ENCODE peak calls at places on chromosome 4, in five cellular contexts. I is KBM-7, J is MCF 10A, W is ovary, F is A172. X is an unnamed sample.
A peak's percentile ranks its signal among the peaks of the same experiment; 100 is the strongest.

GRCh38 chr4:81751531-81752291 is 280.0 kb upstream of the RASGEF1B start:
- DNase-seq in F (no peak), I (no peak), J (no peak), W (no peak), X (no peak)

GRCh38 chr4:15653430-15653829 is 1.7 kb downstream of the FBXL5 start:
- DNase-seq in I (no peak), W (no peak), J (no peak), F (peak; percentile 15), X (peak; percentile 11)

GRCh38 chr4:108834167-108834566 is 71.3 kb upstream of the ETNPPL start:
- DNase-seq in J (peak; percentile 83), I (no peak), F (peak; percentile 44), W (no peak), X (no peak)

GRCh38 chr4:169811476-169811875 is 53.7 kb upstream of the HPF1 start:
- DNase-seq in W (no peak), I (no peak), F (no peak), J (no peak), X (peak; percentile 66)

GRCh38 chr4:46908148-46908547 is 897 bp downstream of the COX7B2 start:
- DNase-seq in I (no peak), F (peak; percentile 9), J (no peak), W (no peak), X (no peak)

GRCh38 chr4:89410687-89411086 is 103.1 kb upstream of the GPRIN3 start:
- DNase-seq in W (no peak), F (peak; percentile 14), I (no peak), J (peak; percentile 9), X (no peak)

GRCh38 chr4:98510757-98511517 is 147.5 kb downstream of the TSPAN5 start:
- DNase-seq in J (peak; percentile 21), I (peak; percentile 46), F (no peak), W (no peak), X (no peak)

GRCh38 chr4:116726523-116726922 is 358.9 kb downstream of the TRAM1L1 start:
- DNase-seq in J (no peak), F (no peak), I (no peak), W (no peak), X (no peak)

GRCh38 chr4:6278801-6279197 is 9.1 kb downstream of the WFS1 start:
- DNase-seq in J (no peak), I (peak; percentile 89), F (peak; percentile 10), W (peak; percentile 76), X (peak; percentile 95)

GRCh38 chr4:152951348-152951747 is 15.2 kb downstream of the FHDC1 start:
- DNase-seq in F (no peak), I (no peak), W (no peak), J (no peak), X (peak; percentile 41)

GRCh38 chr4:89700766-89701165 is 136.2 kb downstream of the SNCA start:
- DNase-seq in I (no peak), F (no peak), J (no peak), W (no peak), X (no peak)

GRCh38 chr4:88109123-88109864 is 49.1 kb downstream of the ABCG2 start:
- DNase-seq in I (no peak), F (no peak), W (no peak), J (no peak), X (peak; percentile 38)

GRCh38 chr4:114780205-114780604 is 181.6 kb downstream of the UGT8 start:
- DNase-seq in W (no peak), J (peak; percentile 64), I (no peak), F (peak; percentile 22), X (peak; percentile 25)

GRCh38 chr4:38565271-38566199 is 98.5 kb upstream of the KLF3 start:
- DNase-seq in J (peak; percentile 92), F (no peak), I (no peak), W (no peak), X (no peak)

GRCh38 chr4:165398570-165398969 is 19.8 kb downstream of the CPE start:
- DNase-seq in J (peak; percentile 35), I (peak; percentile 14), W (no peak), F (peak; percentile 46), X (peak; percentile 27)

GRCh38 chr4:155761916-155762315 is 3.1 kb downstream of the GUCY1B1 start:
- DNase-seq in J (no peak), I (no peak), W (no peak), F (no peak), X (no peak)

GRCh38 chr4:155099231-155099630 is 109.2 kb upstream of the NPY2R start:
- DNase-seq in W (no peak), F (no peak), J (no peak), I (no peak), X (no peak)

GRCh38 chr4:153684182-153685073 is at the start of gene TLR2:
- DNase-seq in J (no peak), F (no peak), W (peak; percentile 48), I (peak; percentile 79), X (no peak)